ENCODE peak calls at places on chromosome 17, in eight cellular contexts. One of them, this sample, is unnamed.

GRCh38 chr17:350706-351435 is 1.7 kb downstream of the RPH3AL start:
- DNase-seq in omental fat pad: no peak
- DNase-seq in amniotic epithelial cell: peak
- DNase-seq in CD8-positive, alpha-beta T cell: no peak
- DNase-seq in WTC11: no peak
- DNase-seq in neuronal stem cell: no peak
- DNase-seq in naive thymus-derived CD4-positive, alpha-beta T cell: no peak
- DNase-seq in NCI-H1930: no peak
- DNase-seq in this sample: no peak

GRCh38 chr17:29390856-29391631 is 881 bp downstream of the TAOK1 start:
- DNase-seq in omental fat pad: no peak
- DNase-seq in amniotic epithelial cell: peak
- DNase-seq in CD8-positive, alpha-beta T cell: peak
- DNase-seq in WTC11: peak
- DNase-seq in neuronal stem cell: no peak
- DNase-seq in naive thymus-derived CD4-positive, alpha-beta T cell: no peak
- DNase-seq in NCI-H1930: peak
- DNase-seq in this sample: no peak

GRCh38 chr17:17315142-17315821 is 12.1 kb downstream of the NT5M start:
- DNase-seq in omental fat pad: no peak
- DNase-seq in amniotic epithelial cell: no peak
- DNase-seq in CD8-positive, alpha-beta T cell: no peak
- DNase-seq in WTC11: no peak
- DNase-seq in neuronal stem cell: no peak
- DNase-seq in naive thymus-derived CD4-positive, alpha-beta T cell: no peak
- DNase-seq in NCI-H1930: no peak
- DNase-seq in this sample: no peak

GRCh38 chr17:29584452-29585079 is 4.9 kb downstream of the GIT1 start:
- DNase-seq in omental fat pad: no peak
- DNase-seq in amniotic epithelial cell: no peak
- DNase-seq in CD8-positive, alpha-beta T cell: no peak
- DNase-seq in WTC11: no peak
- DNase-seq in neuronal stem cell: no peak
- DNase-seq in naive thymus-derived CD4-positive, alpha-beta T cell: no peak
- DNase-seq in NCI-H1930: no peak
- DNase-seq in this sample: no peak

GRCh38 chr17:4365628-4366311 is 705 bp downstream of the UBE2G1 start:
- DNase-seq in omental fat pad: no peak
- DNase-seq in amniotic epithelial cell: no peak
- DNase-seq in CD8-positive, alpha-beta T cell: no peak
- DNase-seq in WTC11: peak
- DNase-seq in neuronal stem cell: peak
- DNase-seq in naive thymus-derived CD4-positive, alpha-beta T cell: peak
- DNase-seq in NCI-H1930: no peak
- DNase-seq in this sample: no peak

GRCh38 chr17:36030949-36031348 is 13.2 kb upstream of the CCL23 start:
- DNase-seq in omental fat pad: no peak
- DNase-seq in amniotic epithelial cell: no peak
- DNase-seq in CD8-positive, alpha-beta T cell: no peak
- DNase-seq in WTC11: no peak
- DNase-seq in neuronal stem cell: no peak
- DNase-seq in naive thymus-derived CD4-positive, alpha-beta T cell: no peak
- DNase-seq in NCI-H1930: no peak
- DNase-seq in this sample: no peak

GRCh38 chr17:8126306-8127066 is 2.6 kb upstream of the HES7 start:
- DNase-seq in omental fat pad: no peak
- DNase-seq in amniotic epithelial cell: no peak
- DNase-seq in CD8-positive, alpha-beta T cell: no peak
- DNase-seq in WTC11: peak
- DNase-seq in neuronal stem cell: peak
- DNase-seq in naive thymus-derived CD4-positive, alpha-beta T cell: no peak
- DNase-seq in NCI-H1930: peak
- DNase-seq in this sample: no peak

GRCh38 chr17:40422990-40423611 is 5.4 kb upstream of the TOP2A start:
- DNase-seq in omental fat pad: no peak
- DNase-seq in amniotic epithelial cell: no peak
- DNase-seq in CD8-positive, alpha-beta T cell: no peak
- DNase-seq in WTC11: peak
- DNase-seq in neuronal stem cell: peak
- DNase-seq in naive thymus-derived CD4-positive, alpha-beta T cell: no peak
- DNase-seq in NCI-H1930: no peak
- DNase-seq in this sample: no peak

This sample was measured in NCI-H187.